ENCODE peak calls at places on chromosomes 6 and 20, in five cellular contexts. F is cardiac muscle cell, I is HFFc6, H is IMR-90, M is GM10248. Q is an unnamed sample.

GRCh38 chr6:1516742-1517520 is 92.8 kb upstream of the FOXC1 start:
- DNase-seq in F (no peak), I (no peak), H (no peak), M (no peak), Q (no peak)

GRCh38 chr6:48610846-48611245 is 499.8 kb upstream of the PTCHD4 start:
- DNase-seq in F (no peak), I (no peak), H (peak; percentile 18), M (no peak), Q (peak; percentile 18)

GRCh38 chr20:38866265-38867061 is 59.8 kb upstream of the FAM83D start:
- DNase-seq in F (no peak), I (no peak), H (no peak), M (no peak), Q (no peak)

GRCh38 chr6:10759312-10759839 is 11.8 kb downstream of the TMEM14B start:
- DNase-seq in F (peak; percentile 40), I (peak; percentile 89), H (peak; percentile 96), M (peak; percentile 28), Q (peak; percentile 87)

GRCh38 chr6:136429681-136430080 is 120.5 kb downstream of the MAP7 start:
- DNase-seq in F (no peak), I (no peak), H (no peak), M (no peak), Q (no peak)

GRCh38 chr20:17594443-17594842 is 24.6 kb downstream of the DSTN start:
- DNase-seq in F (peak; percentile 50), I (no peak), H (peak; percentile 87), M (no peak), Q (no peak)

GRCh38 chr6:79186564-79186963 is 47.9 kb downstream of the HMGN3 start:
- DNase-seq in F (no peak), I (no peak), H (no peak), M (no peak), Q (no peak)

GRCh38 chr6:81969814-81970213 is 217.3 kb upstream of the TENT5A start:
- DNase-seq in F (no peak), I (no peak), H (no peak), M (no peak), Q (no peak)

GRCh38 chr6:128483472-128484135 is 36.8 kb downstream of the PTPRK start:
- DNase-seq in F (no peak), I (no peak), H (no peak), M (no peak), Q (no peak)

DNA sequence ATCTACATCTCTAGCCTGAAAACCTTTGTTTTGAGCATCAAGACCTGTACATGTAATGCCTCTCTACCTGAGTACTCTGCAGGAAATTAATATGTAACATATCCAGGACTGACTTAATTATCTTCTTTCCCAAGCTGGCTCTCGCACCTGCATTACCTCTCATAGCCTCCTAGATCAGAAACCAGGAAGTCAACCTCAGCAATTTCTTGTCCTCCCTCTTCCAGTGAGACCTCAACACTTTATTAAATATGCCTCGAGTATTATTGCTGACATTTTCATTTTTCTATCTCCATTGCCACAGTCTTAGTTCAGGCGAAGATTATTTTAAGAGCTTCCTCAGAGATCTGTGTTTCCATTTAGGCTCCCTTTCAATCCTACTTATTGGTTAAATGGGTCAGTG is 69.0 kb downstream of the MACROD2 start:
- DNase-seq in F (no peak), I (no peak), H (no peak), M (no peak), Q (no peak)
- TF ChIP-seq CTCF in F (no peak), I (no peak), H (no peak), M (no peak), Q (no peak)

DNA sequence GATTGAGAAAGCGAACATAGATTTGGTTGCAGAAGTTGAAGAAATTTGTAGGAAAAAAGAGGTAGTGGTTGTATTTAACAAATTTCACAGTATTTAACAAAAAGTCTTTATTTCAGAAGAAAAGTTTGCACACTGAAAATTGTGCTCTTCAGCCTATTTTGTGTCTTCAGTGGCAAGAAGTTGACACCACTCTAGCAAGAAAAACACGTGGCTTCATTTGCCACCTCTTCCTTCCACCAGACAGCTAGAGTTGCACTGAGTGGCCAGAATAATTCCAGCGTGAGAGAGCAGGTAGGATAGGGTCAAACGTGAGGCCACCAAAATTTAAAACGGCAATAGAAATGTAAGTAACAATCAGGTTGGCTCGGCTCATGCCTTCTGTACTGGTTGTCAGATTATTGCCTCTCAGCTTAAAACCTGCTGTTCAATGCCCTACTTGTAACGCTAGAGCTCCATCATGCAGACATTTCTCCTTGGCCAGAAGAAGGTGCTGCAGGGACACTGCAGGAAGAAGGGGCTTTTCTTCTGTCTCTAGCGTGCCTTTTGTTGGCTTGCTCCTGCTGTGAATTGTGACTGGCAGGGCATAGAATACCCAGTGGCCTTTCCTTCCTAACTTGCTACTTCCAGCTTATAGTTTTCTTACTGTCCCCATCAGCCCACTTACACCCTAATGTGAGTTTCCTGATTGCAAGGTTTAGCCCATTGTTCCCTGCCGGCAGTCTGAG is 12.1 kb downstream of the TRAPPC3L start:
- DNase-seq in F (no peak), I (no peak), H (no peak), M (no peak), Q (no peak)
- TF ChIP-seq CTCF in F (no peak), I (no peak), H (no peak), M (no peak), Q (no peak)

DNA sequence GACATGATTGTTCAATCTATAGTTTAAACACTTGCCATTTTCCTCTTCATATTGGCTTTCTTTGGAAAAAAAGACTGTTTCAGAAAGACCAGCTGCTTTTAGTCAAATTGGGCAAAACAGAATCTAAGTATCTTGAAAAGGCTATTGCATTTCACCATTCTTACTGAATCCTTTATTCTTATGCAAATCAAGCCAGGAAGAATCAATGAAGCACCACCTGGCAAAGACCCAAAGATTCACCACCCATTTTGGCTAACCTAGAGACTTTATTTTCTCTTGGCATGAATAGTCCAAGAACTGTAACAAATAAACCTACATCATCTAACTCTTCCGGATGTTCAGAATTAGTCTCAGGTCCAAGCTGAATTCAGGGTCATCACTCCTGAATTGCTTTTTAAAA is 71.3 kb upstream of the EYA4 start:
- DNase-seq in F (no peak), I (no peak), H (no peak), M (no peak), Q (no peak)
- TF ChIP-seq CTCF in F (no peak), I (no peak), H (no peak), M (no peak), Q (no peak)

DNA sequence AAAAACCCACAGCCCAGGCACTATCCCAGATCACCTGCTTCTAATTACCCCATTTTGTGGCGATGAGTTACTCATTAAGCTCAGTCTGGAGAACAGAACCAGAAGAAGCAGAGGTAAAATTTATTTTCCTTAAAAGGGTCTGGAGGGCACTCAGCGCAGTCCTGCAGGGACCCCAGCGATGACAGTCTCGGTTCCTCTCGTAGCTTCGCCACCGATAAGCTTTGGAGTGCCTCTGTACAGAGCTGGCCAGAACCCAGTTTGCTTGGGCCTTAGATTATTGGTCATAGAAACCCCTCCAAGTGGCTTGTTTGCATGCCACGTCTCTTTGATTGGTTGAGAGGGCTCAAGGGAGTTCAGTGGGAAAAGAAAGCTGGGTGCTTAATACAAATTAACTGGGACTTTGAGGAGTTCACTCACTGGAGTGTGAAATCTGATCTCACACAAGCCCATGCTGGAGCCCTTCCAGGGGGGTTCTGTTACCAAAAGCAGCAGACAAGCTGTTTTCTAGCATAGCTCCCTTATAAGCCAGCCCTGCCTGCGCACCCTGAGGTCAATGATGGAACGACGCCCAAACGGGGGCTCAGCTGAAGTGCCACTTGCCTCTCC is 158.5 kb upstream of the ARID1B start:
- DNase-seq in F (peak; percentile 63), I (no peak), H (no peak), M (no peak), Q (no peak)
- TF ChIP-seq CTCF in F (peak; percentile 7), I (no peak), H (peak; percentile 1), M (no peak), Q (no peak)

GRCh38 chr6:151659212-151659611 is 148.3 kb upstream of the ESR1 start:
- DNase-seq in F (no peak), I (no peak), H (no peak), M (no peak), Q (no peak)

GRCh38 chr6:151664390-151664789 is 143.1 kb upstream of the ESR1 start:
- DNase-seq in F (no peak), I (no peak), H (no peak), M (no peak), Q (no peak)

GRCh38 chr6:151663559-151663958 is 143.9 kb upstream of the ESR1 start:
- DNase-seq in F (no peak), I (no peak), H (no peak), M (no peak), Q (no peak)

GRCh38 chr6:151661509-151661908 is 146.0 kb upstream of the ESR1 start:
- DNase-seq in F (no peak), I (no peak), H (no peak), M (no peak), Q (no peak)

GRCh38 chr6:151661928-151662327 is 145.6 kb upstream of the ESR1 start:
- DNase-seq in F (no peak), I (no peak), H (no peak), M (no peak), Q (no peak)
- TF ChIP-seq CTCF in F (peak; percentile 33), I (peak; percentile 51), H (peak; percentile 13), M (no peak), Q (no peak)

GRCh38 chr6:71444222-71444621 is 155.6 kb downstream of the OGFRL1 start:
- DNase-seq in F (no peak), I (no peak), H (no peak), M (no peak), Q (no peak)
- TF ChIP-seq CTCF in F (peak; percentile 2), I (no peak), H (no peak), M (no peak), Q (no peak)

GRCh38 chr20:51028616-51029263 is 5.8 kb upstream of the KCNG1 start:
- DNase-seq in F (no peak), I (no peak), H (no peak), M (no peak), Q (no peak)
- TF ChIP-seq CTCF in F (no peak), I (no peak), H (no peak), M (no peak), Q (no peak)

DNA sequence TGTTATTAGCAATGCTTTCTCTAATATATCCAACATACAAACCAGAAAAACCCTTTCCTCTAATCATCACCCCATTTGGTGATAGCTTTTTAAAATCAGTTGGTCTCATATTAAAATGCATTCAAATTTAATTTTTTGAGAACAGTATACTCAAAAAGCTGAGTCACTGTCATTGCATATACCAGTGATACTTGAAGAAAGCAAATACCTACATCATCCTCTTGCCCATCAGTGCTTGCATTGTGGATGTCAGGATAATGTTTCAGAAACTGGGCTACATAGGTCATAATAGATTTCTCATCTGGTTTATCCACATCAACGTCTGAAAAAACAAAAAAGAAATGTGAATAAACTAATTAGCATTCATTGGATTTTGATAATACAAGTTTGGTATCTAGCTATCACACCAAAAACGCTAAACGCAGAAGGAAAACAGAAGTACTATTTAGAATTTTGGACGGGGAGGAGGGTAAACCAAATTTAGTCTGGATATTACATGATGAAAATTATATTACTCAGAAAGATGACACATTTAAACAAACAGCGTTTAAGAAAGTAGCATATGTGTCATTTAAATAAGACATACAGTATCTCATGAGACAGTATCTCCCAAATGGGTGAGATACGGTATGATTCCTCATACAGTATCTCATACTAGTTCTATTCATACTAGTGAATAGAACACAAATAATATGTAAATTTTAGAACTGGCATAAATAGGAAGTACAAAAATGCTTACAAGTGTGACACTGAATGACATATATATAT is 134.6 kb downstream of the SYNE1 start:
- DNase-seq in F (no peak), I (no peak), H (peak; percentile 13), M (no peak), Q (no peak)
- TF ChIP-seq CTCF in F (no peak), I (no peak), H (no peak), M (no peak), Q (no peak)